ENCODE peak calls at places on chromosomes 13 and 19, in four cellular contexts. E is ovary, L is stomach, Y is A549. N is an unnamed sample. For H3K4me1, the result is how much of the 10 kb centered on the place peaks cover.

GRCh38 chr19:45150731-45151725 is 9.8 kb downstream of the NKPD1 start:
- DNase-seq in L (no peak), E (no peak), Y (no peak), N (no peak)

GRCh38 chr13:30186644-30187431 is 120.5 kb downstream of the KATNAL1 start:
- DNase-seq in L (no peak), Y (no peak), E (no peak), N (no peak)

GRCh38 chr13:107476068-107476467 is 739.3 kb downstream of the LIG4 start:
- DNase-seq in Y (no peak), L (no peak), E (no peak), N (no peak)

GRCh38 chr13:43878897-43879322 is 630 bp downstream of the CCDC122 start:
- DNase-seq in L (peak), E (peak), Y (peak), N (peak)

GRCh38 chr13:99806671-99807070 is 164.9 kb downstream of the ZIC5 start:
- DNase-seq in L (no peak), Y (no peak), E (no peak), N (no peak)

GRCh38 chr19:11200015-11200574 is 2.8 kb upstream of the KANK2 start:
- DNase-seq in L (no peak), Y (no peak), E (no peak), N (no peak)

GRCh38 chr19:56350416-56351045 is 35.9 kb upstream of the ZSCAN5A start:
- DNase-seq in E (peak), L (peak), Y (peak), N (peak)

GRCh38 chr13:67341406-67341805 is 111.3 kb upstream of the PCDH9 start:
- DNase-seq in Y (no peak), L (no peak), E (no peak), N (no peak)

GRCh38 chr19:16868423-16869130 is 20.2 kb upstream of the F2RL3 start:
- DNase-seq in L (no peak), Y (no peak), E (no peak), N (no peak)

GRCh38 chr13:77190349-77190748 is 136.5 kb downstream of the MYCBP2 start:
- DNase-seq in L (no peak), E (no peak), Y (no peak), N (no peak)

GRCh38 chr19:45883881-45884681 is 1.9 kb downstream of the IRF2BP1 start:
- DNase-seq in L (peak), Y (no peak), E (peak), N (no peak)

GRCh38 chr19:17475541-17476115 is 5.3 kb downstream of the SLC27A1 start:
- DNase-seq in L (peak), Y (no peak), E (no peak), N (peak)

GRCh38 chr13:110832531-110832930 is 82.3 kb downstream of the ANKRD10 start:
- DNase-seq in E (no peak), Y (no peak), L (no peak), N (no peak)

GRCh38 chr13:41788552-41788951 is 172.4 kb downstream of the VWA8 start:
- DNase-seq in E (no peak), Y (no peak), L (no peak), N (no peak)

GRCh38 chr13:67204731-67205130 is 25.4 kb downstream of the PCDH9 start:
- DNase-seq in E (no peak), L (no peak), Y (no peak), N (no peak)

GRCh38 chr19:27794444-27795042 is 1418.4 kb downstream of the UQCRFS1 start:
- DNase-seq in E (no peak), L (no peak), Y (no peak), N (no peak)

DNA sequence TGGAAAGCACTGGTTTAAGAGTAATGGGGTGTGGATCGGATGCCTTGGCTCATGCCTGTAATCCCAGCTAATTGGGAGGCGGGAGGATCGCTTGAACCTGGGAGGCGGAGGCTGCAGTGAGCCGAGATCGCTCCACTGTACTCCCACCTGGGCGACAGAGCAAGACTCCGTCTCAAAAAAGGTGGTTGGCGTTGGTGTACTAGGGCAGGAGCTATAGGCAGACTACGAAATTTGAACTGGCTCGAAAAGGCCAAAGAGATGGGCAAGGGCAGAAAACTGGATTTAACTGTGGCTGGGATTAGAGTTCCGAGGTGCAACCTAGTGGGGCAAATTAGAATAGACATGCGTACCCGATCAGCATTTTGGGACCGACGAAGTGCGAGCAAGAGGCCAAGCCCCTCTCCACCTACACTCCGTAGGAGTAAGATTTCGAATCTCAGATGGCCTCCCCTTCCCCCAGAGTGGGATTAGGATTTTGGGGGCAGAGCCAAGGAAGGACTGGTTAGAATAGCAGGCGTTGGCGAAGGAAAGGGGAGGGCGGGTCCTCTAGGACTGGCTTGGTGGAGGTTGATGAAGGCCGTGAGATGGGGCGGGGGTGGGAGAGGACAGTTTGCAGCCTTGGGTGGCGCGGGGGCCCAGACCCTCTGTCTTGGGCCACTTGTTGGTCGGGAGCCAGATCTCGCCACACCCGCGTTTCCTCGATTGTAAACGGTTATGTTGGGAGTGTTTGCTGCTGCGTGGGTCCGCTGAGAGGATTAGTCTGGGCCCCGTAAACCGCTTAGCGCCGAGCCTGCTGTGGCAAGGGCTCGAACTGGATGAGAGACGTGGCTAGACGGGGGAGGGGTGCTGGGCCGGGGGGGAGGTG is 2.0 kb upstream of the INAFM1 start:
- DNase-seq in L (peak), E (peak), Y (no peak), N (peak)
- TF ChIP-seq CTCF in L (no peak), E (no peak), Y (no peak), N (no peak)

GRCh38 chr13:83003185-83003584 is 879.1 kb downstream of the SLITRK1 start:
- DNase-seq in Y (no peak), L (no peak), E (no peak), N (no peak)
- TF ChIP-seq EP300 in Y (no peak), L (no peak), E (no peak), N (no peak)

DNA sequence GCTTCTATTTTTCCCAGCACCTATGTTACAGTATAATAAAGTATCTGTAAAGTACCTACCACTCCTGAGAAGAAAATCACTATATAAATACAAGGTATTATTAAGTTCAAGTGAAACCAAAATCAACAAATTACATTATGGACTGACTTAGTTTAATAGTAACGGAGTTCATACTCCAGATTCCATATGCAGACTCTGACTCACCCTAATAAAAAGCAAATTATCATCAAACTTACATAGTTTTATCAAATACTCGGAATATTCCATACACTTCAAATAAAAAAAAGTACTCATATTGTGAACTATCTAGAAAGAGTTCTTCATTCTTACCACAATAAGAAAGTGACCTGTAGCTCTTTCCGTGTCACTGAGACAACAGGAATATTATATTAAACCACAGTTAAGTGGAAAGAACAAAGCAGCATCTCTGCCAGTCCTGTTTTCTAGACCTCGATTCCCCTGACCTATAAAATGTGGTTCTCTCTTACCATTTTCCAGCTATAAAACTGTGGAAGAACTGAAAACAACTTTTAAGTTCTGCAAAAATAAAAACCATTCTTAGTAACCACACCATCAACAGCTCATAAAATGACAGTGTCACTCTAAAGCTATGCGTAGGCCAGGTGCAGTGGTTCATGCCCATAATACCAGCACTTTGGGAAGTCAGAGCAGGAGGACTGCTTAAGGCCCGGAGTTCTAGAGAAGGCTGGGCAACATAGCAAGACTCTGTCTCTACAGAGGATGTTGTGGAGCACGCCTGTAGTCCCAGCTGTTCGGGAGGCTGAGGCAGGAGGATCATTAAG is 42.6 kb downstream of the USP12 start:
- DNase-seq in E (no peak), L (no peak), Y (no peak), N (no peak)
- H3K4me1 ChIP-seq in E (under half), L (under half), Y (under half), N (under half)

GRCh38 chr19:36051236-36051635 is 2.8 kb downstream of the THAP8 start:
- DNase-seq in E (no peak), L (no peak), Y (peak), N (no peak)
- TF ChIP-seq CTCF in E (no peak), L (no peak), Y (peak), N (no peak)

GRCh38 chr13:113855012-113855921 is 8.6 kb downstream of the GAS6 start:
- DNase-seq in E (no peak), L (peak), Y (no peak), N (no peak)

GRCh38 chr13:113854238-113855011 is 9.5 kb downstream of the GAS6 start:
- DNase-seq in L (no peak), Y (no peak), E (no peak), N (no peak)

GRCh38 chr13:113857531-113858195 is 6.2 kb downstream of the GAS6 start:
- DNase-seq in E (no peak), Y (no peak), L (peak), N (no peak)

GRCh38 chr13:113856716-113857065 is 7.2 kb downstream of the GAS6 start:
- DNase-seq in Y (no peak), E (no peak), L (peak), N (no peak)

DNA sequence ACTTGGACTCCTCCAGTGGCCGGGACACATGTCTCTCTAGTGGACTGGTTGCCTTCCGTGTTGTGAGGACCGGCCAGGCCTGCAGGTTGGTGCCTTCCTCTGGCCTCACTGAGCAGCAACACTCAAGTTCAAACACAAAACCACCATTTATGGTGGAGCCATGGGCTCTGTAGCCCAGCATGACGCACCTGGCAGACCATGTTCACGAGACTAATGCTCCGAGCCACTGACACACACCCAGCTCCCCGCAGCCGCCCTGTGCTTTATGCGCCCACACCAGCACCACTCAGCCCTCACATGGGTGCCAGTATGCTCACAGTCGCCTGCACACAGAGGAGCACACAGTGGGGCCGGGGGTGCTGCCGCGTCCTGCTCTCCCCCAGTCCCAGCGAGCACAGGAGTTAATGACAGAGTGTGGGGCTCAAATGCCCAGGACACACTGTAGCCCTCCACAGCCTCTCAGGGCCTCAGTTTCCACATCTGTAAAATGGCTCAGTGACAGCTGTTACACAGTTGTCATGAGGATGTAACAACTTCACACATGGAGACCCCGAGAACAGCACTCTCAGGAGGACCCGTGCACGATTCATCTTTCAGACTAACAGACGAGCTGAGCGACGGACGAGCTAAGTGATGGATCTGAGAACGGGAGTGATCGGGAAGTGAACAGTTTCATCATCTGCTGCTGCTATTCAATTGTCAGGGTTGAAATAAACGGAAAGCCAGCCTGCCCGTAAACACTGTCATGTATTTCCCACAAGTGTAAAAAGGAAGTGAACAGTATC is 7.8 kb downstream of the GAS6 start:
- DNase-seq in Y (no peak), L (no peak), E (no peak), N (no peak)
- TF ChIP-seq EP300 in Y (no peak), L (no peak), E (no peak), N (no peak)

N was measured in tibial nerve.